ENCODE peak calls at places on chromosomes 6 and 20, in six cellular contexts. One of them, this sample, is unnamed.

GRCh38 chr6:70622426-70622825 is 45.3 kb upstream of the SMAP1 start:
- DNase-seq in endothelial cell: no peak
- DNase-seq in suprapubic skin: no peak
- DNase-seq in thoracic aorta: no peak
- DNase-seq in astrocyte of the spinal cord: no peak
- DNase-seq in AG10803: no peak
- DNase-seq in this sample: no peak

GRCh38 chr20:208937-209566 is 18.0 kb upstream of the DEFB129 start:
- DNase-seq in suprapubic skin: no peak
- DNase-seq in astrocyte of the spinal cord: peak
- DNase-seq in endothelial cell: peak
- DNase-seq in AG10803: peak
- DNase-seq in thoracic aorta: no peak
- DNase-seq in this sample: peak

GRCh38 chr20:51014797-51015722 is 7.8 kb downstream of the KCNG1 start:
- DNase-seq in AG10803: peak
- DNase-seq in endothelial cell: peak
- DNase-seq in astrocyte of the spinal cord: peak
- DNase-seq in thoracic aorta: no peak
- DNase-seq in suprapubic skin: no peak
- DNase-seq in this sample: peak

GRCh38 chr6:157726892-157727628 is 96.0 kb upstream of the SNX9 start:
- DNase-seq in thoracic aorta: no peak
- DNase-seq in AG10803: no peak
- DNase-seq in astrocyte of the spinal cord: no peak
- DNase-seq in endothelial cell: no peak
- DNase-seq in suprapubic skin: no peak
- DNase-seq in this sample: no peak

GRCh38 chr6:43933111-43933885 is 163.3 kb downstream of the VEGFA start:
- DNase-seq in endothelial cell: no peak
- DNase-seq in suprapubic skin: no peak
- DNase-seq in thoracic aorta: no peak
- DNase-seq in astrocyte of the spinal cord: peak
- DNase-seq in AG10803: no peak
- DNase-seq in this sample: no peak

GRCh38 chr6:16322666-16323312 is 84.4 kb downstream of the GMPR start:
- DNase-seq in thoracic aorta: peak
- DNase-seq in AG10803: peak
- DNase-seq in astrocyte of the spinal cord: peak
- DNase-seq in endothelial cell: no peak
- DNase-seq in suprapubic skin: no peak
- DNase-seq in this sample: peak

GRCh38 chr20:63495771-63496403 is 3.0 kb downstream of the EEF1A2 start:
- DNase-seq in thoracic aorta: no peak
- DNase-seq in astrocyte of the spinal cord: peak
- DNase-seq in endothelial cell: peak
- DNase-seq in suprapubic skin: no peak
- DNase-seq in AG10803: peak
- DNase-seq in this sample: peak

GRCh38 chr6:141426400-141426980 is 706.2 kb upstream of the GJE1 start:
- DNase-seq in thoracic aorta: no peak
- DNase-seq in suprapubic skin: no peak
- DNase-seq in endothelial cell: no peak
- DNase-seq in AG10803: peak
- DNase-seq in astrocyte of the spinal cord: no peak
- DNase-seq in this sample: no peak

GRCh38 chr6:53565886-53566285 is 21.0 kb upstream of the GCLC start:
- DNase-seq in endothelial cell: no peak
- DNase-seq in astrocyte of the spinal cord: no peak
- DNase-seq in thoracic aorta: no peak
- DNase-seq in AG10803: peak
- DNase-seq in suprapubic skin: no peak
- DNase-seq in this sample: no peak

GRCh38 chr20:44896583-44896982 is 11.1 kb downstream of the YWHAB start:
- DNase-seq in AG10803: peak
- DNase-seq in astrocyte of the spinal cord: no peak
- DNase-seq in thoracic aorta: no peak
- DNase-seq in endothelial cell: no peak
- DNase-seq in suprapubic skin: no peak
- DNase-seq in this sample: peak

GRCh38 chr6:139887275-139887674 is 512.8 kb upstream of the CITED2 start:
- DNase-seq in endothelial cell: no peak
- DNase-seq in thoracic aorta: no peak
- DNase-seq in AG10803: no peak
- DNase-seq in astrocyte of the spinal cord: no peak
- DNase-seq in suprapubic skin: no peak
- DNase-seq in this sample: no peak

GRCh38 chr20:58306421-58307261 is 2.9 kb upstream of the RAB22A start:
- DNase-seq in suprapubic skin: no peak
- DNase-seq in endothelial cell: no peak
- DNase-seq in AG10803: peak
- DNase-seq in thoracic aorta: no peak
- DNase-seq in astrocyte of the spinal cord: peak
- DNase-seq in this sample: peak

GRCh38 chr20:63836335-63837133 is 5.5 kb upstream of the ZBTB46 start:
- DNase-seq in suprapubic skin: no peak
- DNase-seq in astrocyte of the spinal cord: no peak
- DNase-seq in AG10803: no peak
- DNase-seq in endothelial cell: no peak
- DNase-seq in thoracic aorta: no peak
- DNase-seq in this sample: no peak

GRCh38 chr6:25788305-25788922 is 33.9 kb downstream of the SLC17A4 start:
- DNase-seq in suprapubic skin: no peak
- DNase-seq in astrocyte of the spinal cord: peak
- DNase-seq in thoracic aorta: peak
- DNase-seq in endothelial cell: peak
- DNase-seq in AG10803: peak
- DNase-seq in this sample: peak

GRCh38 chr20:43220612-43221011 is 30.9 kb upstream of the PTPRT start:
- DNase-seq in suprapubic skin: no peak
- DNase-seq in thoracic aorta: peak
- DNase-seq in AG10803: peak
- DNase-seq in astrocyte of the spinal cord: no peak
- DNase-seq in endothelial cell: no peak
- DNase-seq in this sample: peak

GRCh38 chr20:10711903-10712373 is 38.1 kb upstream of the JAG1 start:
- DNase-seq in astrocyte of the spinal cord: no peak
- DNase-seq in thoracic aorta: no peak
- DNase-seq in AG10803: no peak
- DNase-seq in suprapubic skin: no peak
- DNase-seq in endothelial cell: no peak
- DNase-seq in this sample: no peak

GRCh38 chr6:135935951-135936601 is 84.6 kb downstream of the PDE7B start:
- DNase-seq in suprapubic skin: no peak
- DNase-seq in astrocyte of the spinal cord: peak
- DNase-seq in AG10803: peak
- DNase-seq in endothelial cell: no peak
- DNase-seq in thoracic aorta: no peak
- DNase-seq in this sample: peak

GRCh38 chr6:97460394-97460793 is 177.4 kb upstream of the MMS22L start:
- DNase-seq in thoracic aorta: no peak
- DNase-seq in astrocyte of the spinal cord: no peak
- DNase-seq in AG10803: no peak
- DNase-seq in endothelial cell: no peak
- DNase-seq in suprapubic skin: no peak
- DNase-seq in this sample: no peak

DNA sequence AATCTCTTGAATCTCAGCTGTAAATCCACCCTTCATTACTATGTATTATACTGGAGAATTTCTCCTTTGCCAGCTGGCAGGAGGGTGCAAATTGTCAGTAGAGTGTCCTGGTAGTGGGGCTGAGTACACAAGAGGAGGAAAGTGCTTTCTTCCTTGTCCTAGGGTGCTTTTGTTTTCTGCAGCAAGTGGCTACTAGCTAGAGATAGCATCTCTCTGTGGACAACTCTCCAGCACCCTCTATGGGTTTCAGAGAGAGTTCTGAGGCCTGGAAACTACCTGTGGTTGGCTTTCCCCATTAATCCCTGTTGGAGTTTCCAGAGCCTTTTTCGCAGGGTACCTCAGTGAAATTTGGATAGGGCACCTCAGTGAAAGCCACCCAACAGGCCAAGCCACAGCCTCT is 422.5 kb upstream of the RGS17 start:
- DNase-seq in astrocyte of the spinal cord: no peak
- DNase-seq in thoracic aorta: no peak
- DNase-seq in suprapubic skin: no peak
- DNase-seq in AG10803: no peak
- DNase-seq in endothelial cell: peak
- DNase-seq in this sample: peak
- TF ChIP-seq CTCF in astrocyte of the spinal cord: peak
- TF ChIP-seq CTCF in thoracic aorta: no peak
- TF ChIP-seq CTCF in suprapubic skin: no peak
- TF ChIP-seq CTCF in AG10803: peak
- TF ChIP-seq CTCF in endothelial cell: no peak
- TF ChIP-seq CTCF in this sample: peak

DNA sequence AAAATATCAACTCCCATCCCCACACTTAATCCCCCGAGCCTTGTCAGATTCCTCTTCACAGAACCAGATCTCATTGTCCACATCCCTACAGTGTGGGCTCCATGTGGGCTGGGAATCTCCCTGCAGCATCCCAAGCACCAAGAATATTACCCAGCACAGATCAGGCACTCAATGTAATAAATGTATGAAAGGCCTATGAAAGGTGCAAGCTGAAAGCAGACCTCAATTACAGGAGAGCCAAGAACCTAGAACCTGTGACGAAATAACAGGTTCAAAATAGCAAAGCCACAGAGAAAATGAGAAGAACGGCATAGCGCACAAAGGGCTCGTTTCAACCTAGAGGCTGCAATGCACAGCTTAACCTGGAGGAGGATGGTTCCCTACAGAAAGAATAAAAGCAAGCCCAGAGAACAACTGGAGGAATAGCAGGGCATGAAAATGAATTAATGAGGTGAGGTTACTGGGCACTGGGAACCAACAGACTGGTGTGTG is 3.1 kb downstream of the SLC23A2 start:
- DNase-seq in thoracic aorta: no peak
- DNase-seq in suprapubic skin: no peak
- DNase-seq in astrocyte of the spinal cord: no peak
- DNase-seq in endothelial cell: no peak
- DNase-seq in AG10803: no peak
- DNase-seq in this sample: no peak
- TF ChIP-seq CTCF in thoracic aorta: no peak
- TF ChIP-seq CTCF in suprapubic skin: no peak
- TF ChIP-seq CTCF in astrocyte of the spinal cord: peak
- TF ChIP-seq CTCF in endothelial cell: peak
- TF ChIP-seq CTCF in AG10803: no peak
- TF ChIP-seq CTCF in this sample: peak

GRCh38 chr20:52937701-52938100 is 34.5 kb upstream of the TSHZ2 start:
- DNase-seq in endothelial cell: no peak
- DNase-seq in suprapubic skin: no peak
- DNase-seq in AG10803: peak
- DNase-seq in astrocyte of the spinal cord: peak
- DNase-seq in thoracic aorta: no peak
- DNase-seq in this sample: no peak

GRCh38 chr20:52936368-52936986 is 35.7 kb upstream of the TSHZ2 start:
- DNase-seq in thoracic aorta: no peak
- DNase-seq in suprapubic skin: no peak
- DNase-seq in AG10803: no peak
- DNase-seq in endothelial cell: no peak
- DNase-seq in astrocyte of the spinal cord: no peak
- DNase-seq in this sample: no peak

GRCh38 chr20:52933867-52934266 is 38.3 kb upstream of the TSHZ2 start:
- DNase-seq in endothelial cell: no peak
- DNase-seq in suprapubic skin: no peak
- DNase-seq in AG10803: no peak
- DNase-seq in astrocyte of the spinal cord: no peak
- DNase-seq in thoracic aorta: no peak
- DNase-seq in this sample: no peak
- TF ChIP-seq CTCF in endothelial cell: no peak
- TF ChIP-seq CTCF in suprapubic skin: no peak
- TF ChIP-seq CTCF in AG10803: no peak
- TF ChIP-seq CTCF in astrocyte of the spinal cord: no peak
- TF ChIP-seq CTCF in thoracic aorta: no peak
- TF ChIP-seq CTCF in this sample: no peak

GRCh38 chr6:168032383-168032760 is 34.9 kb downstream of the KIF25 start:
- DNase-seq in endothelial cell: no peak
- DNase-seq in astrocyte of the spinal cord: peak
- DNase-seq in AG10803: peak
- DNase-seq in thoracic aorta: no peak
- DNase-seq in suprapubic skin: no peak
- DNase-seq in this sample: peak
- TF ChIP-seq CTCF in endothelial cell: no peak
- TF ChIP-seq CTCF in astrocyte of the spinal cord: peak
- TF ChIP-seq CTCF in AG10803: peak
- TF ChIP-seq CTCF in thoracic aorta: no peak
- TF ChIP-seq CTCF in suprapubic skin: no peak
- TF ChIP-seq CTCF in this sample: peak

DNA sequence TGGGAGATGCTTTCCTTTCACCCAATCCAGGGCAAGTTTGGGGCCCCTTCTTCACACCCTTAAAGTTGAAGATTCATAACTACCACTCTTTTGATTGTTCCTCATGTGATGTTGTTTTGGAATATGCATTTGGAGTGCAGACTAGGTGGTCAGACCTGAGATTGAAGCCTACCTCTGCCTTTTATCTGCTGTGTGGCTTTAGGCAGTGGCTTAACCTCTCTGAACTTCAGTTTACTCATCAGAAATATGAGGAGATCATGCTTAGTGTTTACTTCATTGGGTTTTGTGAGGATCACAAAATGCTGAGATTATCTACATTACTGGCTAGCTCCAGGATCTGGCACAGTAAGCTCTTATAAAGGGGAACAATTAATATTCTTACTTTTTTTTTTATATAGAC is 26.4 kb upstream of the TCP11 start:
- DNase-seq in AG10803: no peak
- DNase-seq in suprapubic skin: no peak
- DNase-seq in thoracic aorta: no peak
- DNase-seq in endothelial cell: no peak
- DNase-seq in astrocyte of the spinal cord: no peak
- DNase-seq in this sample: no peak
- TF ChIP-seq CTCF in AG10803: no peak
- TF ChIP-seq CTCF in suprapubic skin: no peak
- TF ChIP-seq CTCF in thoracic aorta: no peak
- TF ChIP-seq CTCF in endothelial cell: no peak
- TF ChIP-seq CTCF in astrocyte of the spinal cord: no peak
- TF ChIP-seq CTCF in this sample: no peak

GRCh38 chr6:56902551-56903464 is 52.1 kb upstream of the BEND6 start:
- DNase-seq in thoracic aorta: no peak
- DNase-seq in AG10803: peak
- DNase-seq in astrocyte of the spinal cord: peak
- DNase-seq in endothelial cell: no peak
- DNase-seq in suprapubic skin: no peak
- DNase-seq in this sample: peak
- TF ChIP-seq CTCF in thoracic aorta: peak
- TF ChIP-seq CTCF in AG10803: peak
- TF ChIP-seq CTCF in astrocyte of the spinal cord: peak
- TF ChIP-seq CTCF in endothelial cell: peak
- TF ChIP-seq CTCF in suprapubic skin: no peak
- TF ChIP-seq CTCF in this sample: peak

This sample was measured in fibroblast of pulmonary artery.